ENCODE peak calls at places on chromosomes 1 and 21, in five cellular contexts. J is AG10803, S is bronchial epithelial cell, M is left ventricle myocardium inferior, R is IMR-90. Y is an unnamed sample.

GRCh38 chr1:53190210-53190611 is 6.4 kb upstream of the CPT2 start:
- DNase-seq in J (no peak), S (no peak), M (no peak), R (no peak), Y (no peak)

GRCh38 chr1:245051349-245052221 is 103.2 kb upstream of the KIF26B start:
- DNase-seq in J (no peak), S (peak; percentile 48), M (peak; percentile 34), R (peak; percentile 62), Y (no peak)

GRCh38 chr1:63323866-63324778 is 1.8 kb downstream of the FOXD3 start:
- DNase-seq in J (no peak), S (no peak), M (no peak), R (no peak), Y (no peak)

GRCh38 chr1:7046314-7046713 is 261.1 kb downstream of the CAMTA1 start:
- DNase-seq in J (peak; percentile 66), S (peak; percentile 50), M (no peak), R (peak; percentile 77), Y (peak; percentile 40)

GRCh38 chr1:178011101-178011828 is 41.4 kb upstream of the SEC16B start:
- DNase-seq in J (peak; percentile 27), S (peak; percentile 96), M (no peak), R (peak; percentile 84), Y (peak; percentile 41)

GRCh38 chr1:226738995-226739695 is at the start of gene ITPKB:
- DNase-seq in J (peak; percentile 45), S (peak; percentile 64), M (peak; percentile 42), R (peak; percentile 65), Y (no peak)

GRCh38 chr1:214475746-214476145 is 75.7 kb downstream of the PTPN14 start:
- DNase-seq in J (no peak), S (peak; percentile 54), M (no peak), R (no peak), Y (no peak)

GRCh38 chr1:1087351-1088035 is 13.4 kb upstream of the RNF223 start:
- DNase-seq in J (no peak), S (no peak), M (no peak), R (no peak), Y (no peak)

GRCh38 chr1:14567903-14568302 is 30.6 kb upstream of the KAZN start:
- DNase-seq in J (no peak), S (no peak), M (no peak), R (no peak), Y (no peak)

GRCh38 chr1:66176012-66176715 is 357.8 kb upstream of the SGIP1 start:
- DNase-seq in J (peak; percentile 9), S (no peak), M (no peak), R (peak; percentile 18), Y (no peak)

GRCh38 chr1:56357931-56358783 is 221.2 kb downstream of the PLPP3 start:
- DNase-seq in J (no peak), S (peak; percentile 60), M (no peak), R (no peak), Y (no peak)

GRCh38 chr1:204417231-204417997 is 5.8 kb upstream of the PPP1R15B start:
- DNase-seq in J (peak; percentile 98), S (peak; percentile 98), M (peak; percentile 32), R (peak; percentile 97), Y (peak; percentile 97)

GRCh38 chr1:214582289-214582891 is 20.6 kb upstream of the CENPF start:
- DNase-seq in J (no peak), S (no peak), M (no peak), R (no peak), Y (no peak)

GRCh38 chr1:91513160-91513559 is 12.5 kb downstream of the CDC7 start:
- DNase-seq in J (peak; percentile 54), S (peak; percentile 7), M (no peak), R (peak; percentile 52), Y (no peak)

GRCh38 chr1:6113116-6113515 is 67.0 kb downstream of the CHD5 start:
- DNase-seq in J (no peak), S (no peak), M (no peak), R (no peak), Y (no peak)

GRCh38 chr21:36079010-36079649 is 9.3 kb downstream of the CBR1 start:
- DNase-seq in J (no peak), S (no peak), M (no peak), R (no peak), Y (no peak)

GRCh38 chr1:175569117-175569743 is 174.2 kb downstream of the TNR start:
- DNase-seq in J (no peak), S (no peak), M (no peak), R (no peak), Y (no peak)

GRCh38 chr1:179794669-179795068 is 51.6 kb downstream of the FAM163A start:
- DNase-seq in J (no peak), S (no peak), M (no peak), R (no peak), Y (no peak)

GRCh38 chr1:228293816-228294500 is 86.1 kb downstream of the OBSCN start:
- DNase-seq in J (no peak), S (no peak), M (peak; percentile 11), R (no peak), Y (no peak)

GRCh38 chr21:36722370-36723368 is 23.8 kb downstream of the SIM2 start:
- DNase-seq in J (no peak), S (no peak), M (no peak), R (no peak), Y (no peak)

GRCh38 chr1:83770322-83770661 is 228.6 kb downstream of the TTLL7 start:
- DNase-seq in J (no peak), S (no peak), M (no peak), R (no peak), Y (no peak)

GRCh38 chr1:230757856-230758704 is 10.9 kb downstream of the CAPN9 start:
- DNase-seq in J (no peak), S (no peak), M (no peak), R (no peak), Y (no peak)

GRCh38 chr1:229869225-229869624 is 197.8 kb upstream of the GALNT2 start:
- DNase-seq in J (no peak), S (no peak), M (no peak), R (no peak), Y (no peak)

GRCh38 chr1:182189535-182190066 is 128.1 kb upstream of the ZNF648 start:
- DNase-seq in J (peak; percentile 70), S (no peak), M (no peak), R (no peak), Y (no peak)

GRCh38 chr1:55725378-55725777 is 510.2 kb upstream of the USP24 start:
- DNase-seq in J (no peak), S (peak; percentile 89), M (no peak), R (peak; percentile 64), Y (no peak)

GRCh38 chr1:6473156-6473555 is 7.2 kb upstream of the TNFRSF25 start:
- DNase-seq in J (no peak), S (no peak), M (no peak), R (no peak), Y (no peak)

GRCh38 chr1:59497616-59498015 is 200.7 kb downstream of the FGGY start:
- DNase-seq in J (no peak), S (no peak), M (no peak), R (no peak), Y (no peak)

GRCh38 chr1:37131281-37131680 is 97.0 kb upstream of the GRIK3 start:
- DNase-seq in J (no peak), S (no peak), M (no peak), R (no peak), Y (no peak)
- H3K4me3 ChIP-seq in J (no peak overlapping the region), S (no peak overlapping the region), M (no peak overlapping the region), R (no peak overlapping the region), Y (no peak overlapping the region)

GRCh38 chr1:28758420-28758819 is 21.7 kb downstream of the YTHDF2 start:
- DNase-seq in J (no peak), S (no peak), M (no peak), R (no peak), Y (no peak)

GRCh38 chr1:28756846-28757245 is 20.1 kb downstream of the YTHDF2 start:
- DNase-seq in J (no peak), S (peak; percentile 12), M (no peak), R (no peak), Y (no peak)

GRCh38 chr1:28751315-28752056 is 14.7 kb downstream of the YTHDF2 start:
- DNase-seq in J (peak; percentile 71), S (peak; percentile 50), M (no peak), R (peak; percentile 79), Y (no peak)

GRCh38 chr1:28759257-28759656 is 22.5 kb downstream of the YTHDF2 start:
- DNase-seq in J (no peak), S (no peak), M (no peak), R (no peak), Y (no peak)

DNA sequence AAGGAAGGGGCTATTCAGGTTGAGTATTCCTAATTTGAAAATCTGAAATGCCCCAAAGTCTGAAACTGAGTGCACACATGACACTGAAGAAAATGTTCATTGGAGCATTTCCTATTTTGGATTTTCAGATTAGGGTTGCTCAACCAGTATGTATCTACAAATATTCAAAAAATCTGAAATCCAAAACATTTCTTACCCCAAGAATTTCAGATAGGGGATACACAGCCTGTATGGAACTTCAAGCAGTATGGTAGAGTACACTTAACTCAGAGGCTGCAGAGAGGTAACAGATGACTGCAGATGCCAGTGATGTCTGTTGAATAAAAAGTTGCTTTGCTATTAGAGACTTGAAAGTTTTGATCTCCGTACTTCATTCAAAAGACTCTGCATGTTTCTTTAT is 19.0 kb downstream of the YTHDF2 start:
- DNase-seq in J (peak; percentile 66), S (no peak), M (no peak), R (peak; percentile 31), Y (no peak)
- H3K4me3 ChIP-seq in J (no peak overlapping the region), S (no peak overlapping the region), M (no peak overlapping the region), R (no peak overlapping the region), Y (no peak overlapping the region)

DNA sequence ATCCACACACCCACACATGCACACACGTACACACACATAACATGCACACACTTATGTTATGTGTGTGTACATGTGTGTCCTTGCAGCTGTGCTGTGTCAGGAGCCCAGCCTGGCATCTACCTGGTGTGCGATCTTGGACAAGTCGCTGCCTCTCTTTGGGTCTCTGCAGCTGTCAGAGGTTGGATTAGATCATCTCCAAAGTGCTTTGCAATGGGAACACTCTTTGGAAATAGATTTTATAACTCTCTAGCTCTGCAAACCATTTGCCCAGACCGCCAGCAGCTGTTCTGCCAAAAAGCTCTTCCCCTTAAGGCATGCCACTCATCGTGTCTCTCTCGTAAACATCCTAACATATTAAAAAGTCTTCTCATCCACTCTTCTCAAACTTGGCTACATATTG is 4.7 kb downstream of the PKP1 start:
- DNase-seq in J (no peak), S (no peak), M (no peak), R (no peak), Y (no peak)
- H3K4me3 ChIP-seq in J (no peak overlapping the region), S (peak overlapping the region; percentile 11), M (no peak overlapping the region), R (no peak overlapping the region), Y (no peak overlapping the region)

DNA sequence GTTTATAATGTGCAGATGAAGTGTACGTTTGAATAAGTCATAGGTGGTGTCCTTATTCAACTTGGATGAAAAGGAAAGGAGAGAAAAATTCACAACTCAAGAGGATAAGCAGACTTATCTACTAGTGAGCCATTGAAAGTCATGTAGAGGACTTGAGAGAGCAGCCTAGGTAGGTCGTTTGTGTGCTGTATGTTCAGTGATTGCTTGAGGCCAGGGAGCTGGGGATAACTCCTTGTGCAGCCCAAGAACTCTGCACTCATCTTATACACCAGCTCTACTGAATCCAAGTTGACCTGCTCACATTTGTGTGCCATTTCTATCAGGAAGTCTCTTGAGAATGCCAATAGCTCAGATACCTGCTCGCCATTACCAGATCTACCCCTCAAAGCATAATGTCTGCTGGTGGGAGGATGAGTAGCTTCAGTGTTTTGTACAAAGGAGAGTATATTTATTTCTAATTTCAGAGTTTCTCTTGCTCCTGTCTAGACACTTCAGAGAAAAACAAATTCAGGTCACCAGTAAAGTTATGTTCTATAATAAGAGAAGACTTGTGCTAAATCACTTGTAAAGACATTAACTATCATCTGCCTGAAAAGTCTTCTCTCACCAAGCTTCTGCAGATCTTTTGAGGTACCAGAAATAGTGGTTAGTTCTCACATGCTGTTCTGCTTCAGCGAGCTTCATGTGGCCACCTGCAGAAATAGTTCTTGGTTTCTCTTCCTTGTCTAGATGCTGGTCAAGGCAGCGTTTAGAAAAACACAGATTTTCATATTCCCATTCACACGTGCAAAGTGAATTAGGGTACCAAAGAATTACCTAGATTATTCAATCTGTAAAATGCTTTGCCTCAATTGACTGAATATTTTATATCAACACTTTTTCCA is 10.8 kb downstream of the S1PR1 start:
- DNase-seq in J (no peak), S (no peak), M (no peak), R (no peak), Y (no peak)
- H3K4me3 ChIP-seq in J (no peak overlapping the region), S (no peak overlapping the region), M (no peak overlapping the region), R (no peak overlapping the region), Y (no peak overlapping the region)

Y was measured in skeletal muscle cell.